ENCODE peak calls at places on chromosomes 4 and X, in eight cellular contexts. N is IMR-90, F is Peyer's patch, S is body of pancreas, B is right lobe of liver, W is adrenal gland, Y is tibial nerve, R is esophagus squamous epithelium. G is an unnamed sample. For H3K36me3, the result is how much of the 10 kb centered on the place peaks cover.

GRCh38 chr4:139593091-139593564 is 37.1 kb upstream of the SETD7 start:
- DNase-seq in N (peak), F (no peak), S (no peak), B (no peak), W (peak), Y (no peak), R (no peak), G (no peak)

GRCh38 chr4:183350317-183351071 is 28.3 kb upstream of the CLDN24 start:
- DNase-seq in N (no peak), F (peak), S (no peak), B (no peak), W (no peak), Y (no peak), R (no peak), G (no peak)

GRCh38 chrX:68084765-68085164 is 348.5 kb downstream of the OPHN1 start:
- DNase-seq in N (peak), F (no peak), S (peak), B (no peak), W (peak), Y (no peak), R (no peak), G (no peak)

GRCh38 chr4:40264995-40265909 is 68.4 kb downstream of the RHOH start:
- DNase-seq in N (no peak), F (peak), S (peak), B (no peak), W (no peak), Y (no peak), R (no peak), G (no peak)

GRCh38 chrX:81355436-81355835 is 153.5 kb downstream of the SH3BGRL start:
- DNase-seq in N (no peak), F (no peak), S (no peak), B (no peak), W (no peak), Y (no peak), R (no peak), G (no peak)

GRCh38 chr4:94419956-94420355 is 31.8 kb upstream of the PDLIM5 start:
- DNase-seq in N (peak), F (no peak), S (no peak), B (no peak), W (no peak), Y (no peak), R (no peak), G (no peak)

GRCh38 chr4:91936301-91936700 is 367.5 kb upstream of the GRID2 start:
- DNase-seq in N (peak), F (no peak), S (no peak), B (no peak), W (no peak), Y (no peak), R (no peak), G (no peak)

GRCh38 chr4:73446336-73446938 is 10.4 kb downstream of the AFP start:
- DNase-seq in N (peak), F (no peak), S (peak), B (no peak), W (no peak), Y (no peak), R (no peak), G (no peak)

GRCh38 chrX:10832103-10832502 is 211.7 kb upstream of the MID1 start:
- DNase-seq in N (no peak), F (no peak), S (no peak), B (no peak), W (no peak), Y (no peak), R (no peak), G (no peak)

GRCh38 chr4:6047130-6047673 is 29.0 kb upstream of the C4orf50 start:
- DNase-seq in N (no peak), F (no peak), S (no peak), B (no peak), W (no peak), Y (no peak), R (no peak), G (no peak)

GRCh38 chrX:120428309-120428708 is 40.8 kb downstream of the LAMP2 start:
- DNase-seq in N (no peak), F (no peak), S (no peak), B (no peak), W (no peak), Y (no peak), R (no peak), G (no peak)

GRCh38 chr4:138050601-138051000 is 191.5 kb downstream of the SLC7A11 start:
- DNase-seq in N (no peak), F (no peak), S (no peak), B (no peak), W (no peak), Y (no peak), R (no peak), G (no peak)

GRCh38 chrX:148784859-148785655 is 284.6 kb downstream of the AFF2 start:
- DNase-seq in N (no peak), F (no peak), S (no peak), B (no peak), W (no peak), Y (no peak), R (no peak), G (no peak)

GRCh38 chr4:8760561-8760960 is 111.1 kb downstream of the HMX1 start:
- DNase-seq in N (no peak), F (no peak), S (no peak), B (peak), W (no peak), Y (no peak), R (no peak), G (no peak)

GRCh38 chr4:112747035-112747434 is 110.1 kb downstream of the LARP7 start:
- DNase-seq in N (no peak), F (no peak), S (no peak), B (no peak), W (no peak), Y (no peak), R (no peak), G (peak)

GRCh38 chrX:103431316-103431715 is 55.0 kb downstream of the BEX3 start:
- DNase-seq in N (peak), F (no peak), S (no peak), B (no peak), W (no peak), Y (no peak), R (no peak), G (no peak)

GRCh38 chr4:41571422-41571821 is 33.5 kb downstream of the LIMCH1 start:
- DNase-seq in N (no peak), F (no peak), S (no peak), B (no peak), W (no peak), Y (no peak), R (no peak), G (no peak)

GRCh38 chrX:154809939-154810665 is 4.8 kb upstream of the MPP1 start:
- DNase-seq in N (peak), F (no peak), S (no peak), B (no peak), W (no peak), Y (no peak), R (no peak), G (no peak)

GRCh38 chr4:152009046-152009445 is 248.2 kb upstream of the GATB start:
- DNase-seq in N (no peak), F (no peak), S (no peak), B (no peak), W (no peak), Y (no peak), R (no peak), G (no peak)

GRCh38 chrX:80808854-80809493 is 703 bp downstream of the BRWD3 start:
- DNase-seq in N (no peak), F (peak), S (peak), B (no peak), W (peak), Y (no peak), R (no peak), G (peak)

GRCh38 chr4:105191621-105192210 is 45.0 kb downstream of the TET2 start:
- DNase-seq in N (peak), F (no peak), S (no peak), B (no peak), W (no peak), Y (no peak), R (no peak), G (no peak)

GRCh38 chr4:19857405-19857804 is 394.3 kb upstream of the SLIT2 start:
- DNase-seq in N (peak), F (no peak), S (no peak), B (no peak), W (no peak), Y (no peak), R (no peak), G (no peak)

GRCh38 chr4:46956451-46956850 is 36.9 kb downstream of the GABRA4 start:
- DNase-seq in N (peak), F (no peak), S (no peak), B (no peak), W (no peak), Y (no peak), R (no peak), G (no peak)

GRCh38 chr4:93147524-93148212 is 680.9 kb upstream of the ATOH1 start:
- DNase-seq in N (no peak), F (no peak), S (no peak), B (no peak), W (no peak), Y (no peak), R (no peak), G (peak)

GRCh38 chr4:142846729-142847606 is 867 bp upstream of the INPP4B start:
- DNase-seq in N (no peak), F (peak), S (peak), B (no peak), W (peak), Y (no peak), R (no peak), G (no peak)

GRCh38 chr4:188372051-188372450 is 232.8 kb downstream of the TRIML1 start:
- DNase-seq in N (peak), F (no peak), S (no peak), B (no peak), W (no peak), Y (no peak), R (no peak), G (no peak)

GRCh38 chrX:22534643-22535042 is 261.9 kb downstream of the CBLL2 start:
- DNase-seq in N (peak), F (no peak), S (no peak), B (no peak), W (no peak), Y (no peak), R (no peak), G (no peak)

GRCh38 chr4:92825785-92826184 is 522.0 kb downstream of the GRID2 start:
- DNase-seq in N (no peak), F (no peak), S (no peak), B (no peak), W (no peak), Y (no peak), R (no peak), G (no peak)

GRCh38 chr4:146495277-146495676 is 26.5 kb downstream of the SLC10A7 start:
- DNase-seq in N (peak), F (no peak), S (no peak), B (no peak), W (no peak), Y (no peak), R (no peak), G (no peak)

GRCh38 chr4:87677731-87678130 is 27.7 kb downstream of the DMP1 start:
- DNase-seq in N (no peak), F (no peak), S (no peak), B (no peak), W (no peak), Y (peak), R (no peak), G (no peak)

GRCh38 chr4:30753316-30753715 is 33.1 kb downstream of the PCDH7 start:
- DNase-seq in N (peak), F (no peak), S (no peak), B (no peak), W (no peak), Y (no peak), R (no peak), G (no peak)

GRCh38 chrX:153061732-153062131 is 5.5 kb downstream of the PNMA3 start:
- DNase-seq in N (peak), F (no peak), S (no peak), B (no peak), W (no peak), Y (no peak), R (no peak), G (no peak)

GRCh38 chrX:113384628-113385027 is 544.0 kb upstream of the AMOT start:
- DNase-seq in N (peak), F (no peak), S (peak), B (no peak), W (peak), Y (no peak), R (no peak), G (no peak)

GRCh38 chr4:78778530-78778929 is 2.4 kb downstream of the BMP2K start:
- DNase-seq in N (no peak), F (no peak), S (no peak), B (no peak), W (no peak), Y (no peak), R (no peak), G (no peak)

GRCh38 chr4:76570141-76570989 is 135.3 kb downstream of the SHROOM3 start:
- DNase-seq in N (peak), F (no peak), S (peak), B (peak), W (no peak), Y (no peak), R (no peak), G (no peak)

DNA sequence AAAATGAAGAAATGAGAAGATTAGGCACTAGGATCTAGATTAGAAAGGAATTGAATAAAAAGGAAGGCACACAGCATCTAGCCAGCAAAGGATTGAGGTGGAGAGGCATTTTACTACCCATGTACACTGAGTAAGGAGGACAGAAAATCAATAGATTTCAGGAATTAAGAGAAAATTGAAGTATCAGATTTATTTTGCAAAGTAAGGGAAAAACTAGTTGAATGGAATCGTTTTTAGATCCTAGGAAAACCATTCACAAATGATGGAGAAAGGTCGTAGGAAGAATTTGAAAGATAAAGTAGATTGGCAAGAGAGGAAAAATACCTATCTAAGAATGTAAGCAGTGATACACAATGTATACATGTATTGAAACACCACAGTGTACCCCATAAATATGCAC is 31.3 kb downstream of the ENOPH1 start:
- DNase-seq in N (no peak), F (no peak), S (no peak), B (no peak), W (no peak), Y (no peak), R (no peak), G (no peak)
- H3K36me3 ChIP-seq in N (under half), F (under half), S (under half), B (under half), W (under half), Y (under half), R (under half), G (under half)

GRCh38 chrX:41693024-41693423 is 4.3 kb downstream of the GPR34 start:
- DNase-seq in N (no peak), F (no peak), S (no peak), B (no peak), W (no peak), Y (no peak), R (no peak), G (no peak)
- TF ChIP-seq POLR2A in N (no peak), F (no peak), S (no peak), B (no peak), W (no peak), Y (no peak), R (no peak), G (no peak)

GRCh38 chr4:148071009-148071408 is 339.1 kb downstream of the ARHGAP10 start:
- DNase-seq in N (no peak), F (peak), S (no peak), B (no peak), W (no peak), Y (no peak), R (no peak), G (no peak)
- H3K36me3 ChIP-seq in N (under half), F (under half), S (under half), B (under half), W (under half), Y (half or more), R (under half), G (under half)

GRCh38 chrX:101552714-101553113 is 2.4 kb downstream of the ARMCX1 start:
- DNase-seq in N (no peak), F (no peak), S (no peak), B (no peak), W (no peak), Y (no peak), R (no peak), G (no peak)

GRCh38 chrX:101550825-101551767 is 749 bp downstream of the ARMCX1 start:
- DNase-seq in N (peak), F (no peak), S (peak), B (no peak), W (peak), Y (peak), R (no peak), G (peak)

GRCh38 chrX:101550362-101550761 is at the start of gene ARMCX1:
- DNase-seq in N (peak), F (peak), S (peak), B (no peak), W (peak), Y (peak), R (no peak), G (peak)
- TF ChIP-seq POLR2A in N (peak), F (no peak), S (peak), B (peak), W (peak), Y (peak), R (peak), G (no peak)

G was measured in H1.